ENCODE peak calls at places on chromosomes 1 and 21, in five cellular contexts. F, Q, B, R and H are unnamed samples. For H3K4me1, the result is how much of the 10 kb centered on the place peaks cover.

GRCh38 chr1:233109121-233109520 is 158.7 kb downstream of the NTPCR start:
- DNase-seq in R (no peak), Q (no peak), B (no peak), F (no peak), H (no peak)

GRCh38 chr21:15495965-15496364 is 233.8 kb upstream of the USP25 start:
- DNase-seq in R (no peak), B (no peak), Q (no peak), F (no peak), H (no peak)

GRCh38 chr1:17822741-17823426 is 67.8 kb downstream of the ACTL8 start:
- DNase-seq in F (peak), B (no peak), R (no peak), Q (no peak), H (no peak)

GRCh38 chr1:183739640-183740385 is 65.1 kb upstream of the RGL1 start:
- DNase-seq in Q (no peak), F (no peak), R (no peak), B (no peak), H (no peak)

GRCh38 chr1:20368866-20369545 is 78.3 kb downstream of the VWA5B1 start:
- DNase-seq in B (no peak), Q (no peak), F (no peak), R (no peak), H (no peak)

GRCh38 chr1:201153474-201154388 is 543 bp downstream of the TMEM9 start:
- DNase-seq in F (no peak), Q (peak), B (no peak), R (peak), H (no peak)

GRCh38 chr1:175941164-175941563 is 197.8 kb upstream of the TNR start:
- DNase-seq in Q (no peak), B (no peak), F (no peak), R (no peak), H (no peak)

GRCh38 chr1:161381707-161382106 is 14.0 kb upstream of the CFAP126 start:
- DNase-seq in Q (no peak), R (no peak), B (no peak), F (no peak), H (no peak)

GRCh38 chr1:19824541-19824940 is 9.5 kb upstream of the RNF186 start:
- DNase-seq in F (no peak), Q (no peak), B (no peak), R (no peak), H (no peak)

GRCh38 chr1:213327318-213327667 is 276.3 kb downstream of the RPS6KC1 start:
- DNase-seq in F (no peak), R (no peak), B (no peak), Q (no peak), H (no peak)

GRCh38 chr1:245074232-245074747 is 80.5 kb upstream of the KIF26B start:
- DNase-seq in R (no peak), Q (no peak), B (peak), F (no peak), H (no peak)

GRCh38 chr1:159970932-159971342 is 16.9 kb upstream of the SLAMF9 start:
- DNase-seq in Q (no peak), B (peak), F (no peak), R (no peak), H (no peak)

GRCh38 chr1:22582670-22583635 is 19.7 kb downstream of the EPHA8 start:
- DNase-seq in Q (no peak), R (no peak), F (no peak), B (no peak), H (no peak)

GRCh38 chr1:10755977-10756521 is 40.4 kb downstream of the CASZ1 start:
- DNase-seq in R (peak), F (peak), B (peak), Q (peak), H (peak)
- H3K4me1 ChIP-seq in R (under half), F (half or more), B (under half), Q (under half), H (under half)

DNA sequence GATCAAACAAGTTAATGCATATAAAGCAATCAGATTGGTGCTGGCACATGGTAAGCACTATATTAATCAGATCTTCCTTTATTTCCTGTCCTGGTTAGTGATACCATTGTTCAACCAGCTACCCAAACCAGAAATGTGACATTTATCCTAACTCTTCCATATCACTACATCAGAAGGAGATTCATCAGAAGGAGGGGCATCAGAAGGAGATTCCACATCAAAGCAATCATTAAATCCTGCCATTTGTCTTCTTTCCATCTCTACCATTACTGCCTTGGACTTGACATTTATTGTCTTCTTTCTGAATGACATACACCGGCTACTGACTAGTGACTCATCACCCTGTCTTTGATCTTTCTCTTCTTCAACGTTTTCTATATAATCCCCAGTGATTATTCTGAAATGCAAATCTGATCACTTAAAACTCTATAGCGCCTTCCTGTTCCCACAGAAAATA is 75.0 kb downstream of the DNM3 start:
- DNase-seq in Q (no peak), F (no peak), R (no peak), B (no peak), H (no peak)
- H3K4me3 ChIP-seq in Q (no peak), F (no peak), R (no peak), B (no peak), H (no peak)

GRCh38 chr1:205449750-205450443 is 5.9 kb downstream of the BLACAT1 start:
- DNase-seq in F (peak), R (no peak), B (peak), Q (no peak), H (peak)
- H3K4me1 ChIP-seq in F (under half), R (under half), B (under half), Q (under half), H (under half)

GRCh38 chr1:16158025-16158424 is 2.2 kb upstream of the EPHA2 start:
- DNase-seq in B (no peak), F (no peak), R (no peak), Q (no peak), H (no peak)
- H3K4me3 ChIP-seq in B (no peak), F (no peak), R (no peak), Q (no peak), H (no peak)

GRCh38 chr1:85274969-85275453 is 1.4 kb downstream of the BCL10 start:
- DNase-seq in B (peak), R (no peak), F (no peak), Q (peak), H (no peak)

GRCh38 chr1:85277802-85278201 is 1.4 kb upstream of the BCL10 start:
- DNase-seq in B (no peak), R (no peak), F (no peak), Q (no peak), H (no peak)

GRCh38 chr1:85277027-85277625 is 694 bp upstream of the BCL10 start:
- DNase-seq in Q (no peak), R (no peak), B (no peak), F (no peak), H (no peak)

GRCh38 chr1:85276290-85277026 is at the start of gene BCL10:
- DNase-seq in Q (peak), R (peak), F (peak), B (peak), H (peak)

GRCh38 chr1:85275701-85276289 is 637 bp downstream of the BCL10 start:
- DNase-seq in R (no peak), F (no peak), Q (peak), B (no peak), H (peak)
- H3K4me1 ChIP-seq in R (under half), F (half or more), Q (under half), B (under half), H (under half)

GRCh38 chr1:50332941-50333594 is 90.2 kb downstream of the DMRTA2 start:
- DNase-seq in F (peak), R (peak), Q (peak), B (peak), H (peak)

GRCh38 chr1:50329332-50329932 is 93.8 kb downstream of the DMRTA2 start:
- DNase-seq in F (no peak), Q (no peak), B (peak), R (no peak), H (no peak)

GRCh38 chr1:50335036-50335435 is 88.2 kb downstream of the DMRTA2 start:
- DNase-seq in B (no peak), Q (no peak), R (no peak), F (no peak), H (no peak)

GRCh38 chr1:50335914-50336313 is 87.3 kb downstream of the DMRTA2 start:
- DNase-seq in Q (no peak), B (no peak), R (no peak), F (no peak), H (no peak)

GRCh38 chr1:50333595-50333974 is 89.7 kb downstream of the DMRTA2 start:
- DNase-seq in F (peak), Q (peak), B (peak), R (peak), H (peak)
- H3K4me3 ChIP-seq in F (peak), Q (peak), B (no peak), R (peak), H (no peak)

DNA sequence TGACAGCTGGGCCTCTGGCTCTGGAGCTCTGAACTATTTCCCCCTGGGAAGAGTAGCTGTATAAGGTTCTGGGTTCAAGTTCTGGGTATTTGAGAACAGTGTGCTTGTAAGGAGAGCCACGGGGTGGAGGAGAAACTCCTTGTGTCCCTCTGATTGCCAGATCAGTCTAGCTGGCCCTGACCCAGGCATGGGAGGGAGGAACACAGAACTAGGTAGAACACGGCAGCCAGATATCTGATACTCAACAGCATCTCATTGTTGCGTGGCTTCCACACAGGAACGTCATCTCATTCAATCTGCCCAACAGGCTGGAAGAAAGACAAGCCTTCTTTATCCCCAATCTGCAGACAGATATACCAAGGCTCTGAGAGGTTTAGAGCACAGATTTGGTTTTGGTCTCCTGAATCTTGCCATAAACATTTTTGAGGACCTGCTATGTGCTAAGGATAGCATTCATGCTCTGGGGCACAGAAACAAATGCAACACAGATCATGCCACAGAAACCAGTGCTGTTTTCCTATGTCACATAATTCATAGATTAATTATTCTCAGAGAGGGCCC is 83.8 kb downstream of the PLXNA2 start:
- DNase-seq in B (no peak), F (no peak), Q (no peak), R (no peak), H (no peak)
- H3K4me1 ChIP-seq in B (under half), F (half or more), Q (under half), R (under half), H (under half)

DNA sequence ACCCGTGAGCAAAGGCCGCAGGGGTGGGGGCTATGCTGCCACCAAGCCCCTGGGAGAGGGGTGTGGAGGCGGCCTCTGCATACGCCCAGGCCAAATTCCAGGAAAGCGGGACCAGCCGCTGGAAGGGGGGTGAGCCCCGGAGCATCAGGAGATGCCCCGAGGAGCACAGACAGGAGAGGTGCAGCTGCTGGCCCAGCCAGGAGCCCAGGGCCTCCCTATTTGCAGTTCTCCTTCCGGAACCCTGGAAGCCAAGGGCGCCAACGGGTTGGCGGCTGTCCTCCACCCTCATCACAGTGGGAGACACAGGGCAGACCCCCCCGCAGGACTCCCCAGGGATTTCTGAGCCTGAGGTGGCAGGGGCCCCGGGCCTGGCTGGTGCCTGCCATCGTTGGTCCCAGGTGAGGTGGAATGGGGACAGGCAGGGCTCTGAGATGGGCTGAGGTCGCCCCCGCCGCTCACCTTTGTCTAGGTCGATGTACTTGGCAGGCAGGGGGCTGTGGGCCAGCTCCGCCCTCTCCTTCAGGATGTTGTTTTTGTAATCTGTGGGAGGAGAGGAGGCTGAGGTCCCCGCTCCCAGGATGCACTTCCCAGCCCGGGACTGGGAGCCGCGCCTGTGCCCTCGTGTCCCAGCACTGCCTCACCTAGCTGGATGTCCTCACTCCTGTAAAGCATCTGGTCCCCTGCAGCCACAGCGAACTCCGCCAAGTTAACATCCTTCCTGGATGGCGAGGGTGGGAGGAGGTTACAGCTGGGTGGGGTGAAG is 4.4 kb upstream of the DVL1 start:
- DNase-seq in Q (no peak), R (no peak), B (no peak), F (no peak), H (no peak)
- H3K4me3 ChIP-seq in Q (no peak), R (no peak), B (no peak), F (no peak), H (no peak)

DNA sequence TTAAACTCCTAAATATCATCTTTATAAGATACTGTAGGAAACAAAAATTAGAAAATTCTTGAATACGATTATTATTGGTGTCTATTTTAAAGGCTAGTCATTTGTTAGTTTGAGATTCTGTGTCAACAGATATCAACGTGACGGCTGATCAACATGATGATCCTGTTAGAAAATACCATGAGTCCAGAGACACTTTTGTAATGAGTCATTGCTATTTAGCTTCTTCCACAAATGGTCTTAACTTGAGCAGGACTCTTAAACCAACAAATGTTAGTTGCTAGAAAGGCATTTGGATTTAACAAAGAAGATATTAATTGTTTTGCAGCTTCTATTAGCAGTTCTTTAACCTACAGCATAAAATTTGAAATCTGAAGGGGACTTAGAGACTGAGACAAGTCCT is 131.2 kb downstream of the TGFB2 start:
- DNase-seq in F (no peak), Q (no peak), R (no peak), B (no peak), H (no peak)
- H3K4me1 ChIP-seq in F (under half), Q (under half), R (under half), B (under half), H (under half)

GRCh38 chr21:16536661-16537359 is 807.0 kb downstream of the USP25 start:
- DNase-seq in R (no peak), B (no peak), Q (no peak), F (no peak), H (no peak)
- H3K4me3 ChIP-seq in R (no peak), B (no peak), Q (no peak), F (peak), H (no peak)